ENCODE peak calls at places on chromosomes 6 and 20, in seven cellular contexts. T, K, G, L, R, V and P are unnamed samples.

GRCh38 chr6:94362061-94362864 is 942.9 kb upstream of the EPHA7 start:
- DNase-seq in K (no peak), V (no peak), R (no peak), T (peak), G (no peak), L (no peak), P (no peak)

GRCh38 chr20:32012159-32012682 is 2.0 kb downstream of the CCM2L start:
- DNase-seq in R (no peak), T (no peak), G (no peak), V (no peak), L (no peak), K (no peak), P (no peak)

GRCh38 chr20:17570347-17571152 is 675 bp downstream of the DSTN start:
- DNase-seq in R (no peak), G (peak), K (no peak), T (peak), V (peak), L (peak), P (peak)

GRCh38 chr6:145887969-145888368 is 73.4 kb upstream of the FBXO30 start:
- DNase-seq in T (no peak), K (no peak), L (peak), V (peak), R (no peak), G (peak), P (peak)

GRCh38 chr20:50015636-50015992 is 32.8 kb downstream of the SNAI1 start:
- DNase-seq in R (no peak), V (no peak), K (no peak), L (no peak), G (no peak), T (no peak), P (no peak)

GRCh38 chr20:56855693-56856092 is 226.6 kb downstream of the TFAP2C start:
- DNase-seq in G (no peak), L (peak), V (no peak), K (no peak), R (no peak), T (no peak), P (peak)

GRCh38 chr20:38023181-38024085 is 9.8 kb downstream of the TTI1 start:
- DNase-seq in V (peak), L (peak), G (peak), K (no peak), R (peak), T (no peak), P (peak)

GRCh38 chr6:108789475-108789874 is 58.7 kb upstream of the ARMC2 start:
- DNase-seq in K (no peak), T (no peak), R (no peak), V (no peak), L (no peak), G (no peak), P (no peak)

GRCh38 chr6:170297577-170298330 is 6.9 kb upstream of the DLL1 start:
- DNase-seq in V (no peak), L (no peak), T (no peak), K (no peak), G (no peak), R (no peak), P (peak)

GRCh38 chr6:106466211-106466610 is 105.7 kb downstream of the CRYBG1 start:
- DNase-seq in K (no peak), T (no peak), R (no peak), V (no peak), G (no peak), L (no peak), P (no peak)

GRCh38 chr6:146357578-146358340 is 185.9 kb upstream of the RAB32 start:
- DNase-seq in R (peak), G (peak), L (peak), T (no peak), V (peak), K (no peak), P (peak)

GRCh38 chr20:61963149-61963548 is 102.5 kb downstream of the TAF4 start:
- DNase-seq in K (no peak), V (no peak), L (no peak), T (no peak), R (no peak), G (no peak), P (no peak)

GRCh38 chr20:7703436-7703835 is 236.8 kb downstream of the HAO1 start:
- DNase-seq in L (no peak), R (no peak), T (no peak), K (no peak), G (no peak), V (no peak), P (no peak)

GRCh38 chr6:127933852-127934840 is 33.3 kb upstream of the THEMIS start:
- DNase-seq in V (no peak), K (no peak), R (no peak), G (no peak), L (no peak), T (no peak), P (no peak)

GRCh38 chr6:19452495-19452894 is 384.7 kb upstream of the ID4 start:
- DNase-seq in G (no peak), L (no peak), V (no peak), R (no peak), K (no peak), T (no peak), P (no peak)

GRCh38 chr6:7978736-7979135 is 68.1 kb upstream of the TXNDC5 start:
- DNase-seq in T (no peak), K (no peak), R (no peak), L (no peak), G (peak), V (no peak), P (no peak)

GRCh38 chr20:12030470-12030869 is 112.8 kb downstream of the BTBD3 start:
- DNase-seq in K (no peak), V (no peak), T (no peak), L (no peak), G (no peak), R (no peak), P (no peak)

GRCh38 chr6:37173573-37174195 is 3.7 kb downstream of the PIM1 start:
- DNase-seq in L (peak), V (no peak), G (no peak), T (no peak), K (no peak), R (no peak), P (no peak)

GRCh38 chr6:141593311-141593710 is 539.4 kb upstream of the GJE1 start:
- DNase-seq in L (no peak), R (no peak), K (no peak), G (no peak), V (no peak), T (no peak), P (no peak)

GRCh38 chr6:157218371-157219198 is 104.7 kb downstream of the TMEM242 start:
- DNase-seq in V (no peak), L (no peak), R (no peak), K (no peak), T (peak), G (no peak), P (no peak)

GRCh38 chr20:18611492-18611891 is 23.6 kb downstream of the DTD1 start:
- DNase-seq in V (no peak), L (no peak), R (no peak), K (no peak), T (no peak), G (peak), P (no peak)

GRCh38 chr6:144725731-144726522 is 440.8 kb downstream of the UTRN start:
- DNase-seq in R (no peak), V (no peak), T (no peak), L (no peak), G (no peak), K (no peak), P (no peak)

GRCh38 chr6:126064257-126064993 is 78.1 kb downstream of the TRMT11 start:
- DNase-seq in T (no peak), K (no peak), G (no peak), V (no peak), R (no peak), L (no peak), P (peak)

GRCh38 chr20:23141016-23141415 is 54.9 kb upstream of the CD93 start:
- DNase-seq in V (no peak), T (no peak), L (no peak), K (no peak), R (no peak), G (no peak), P (no peak)

GRCh38 chr6:17469006-17469972 is 75.9 kb downstream of the CAP2 start:
- DNase-seq in V (no peak), G (no peak), L (peak), K (no peak), T (no peak), R (no peak), P (peak)

GRCh38 chr20:23144856-23145255 is 58.7 kb upstream of the CD93 start:
- DNase-seq in L (no peak), R (no peak), T (no peak), K (no peak), G (no peak), V (no peak), P (no peak)

GRCh38 chr6:2817778-2818443 is 23.8 kb downstream of the SERPINB1 start:
- DNase-seq in V (peak), K (no peak), G (peak), R (no peak), L (peak), T (no peak), P (peak)

GRCh38 chr6:132023490-132023889 is 72.3 kb upstream of the CCN2 start:
- DNase-seq in G (no peak), R (no peak), L (peak), K (no peak), T (no peak), V (no peak), P (peak)

GRCh38 chr6:144264270-144265060 is 20.7 kb upstream of the UTRN start:
- DNase-seq in K (peak), L (peak), R (peak), V (peak), T (no peak), G (peak), P (peak)

GRCh38 chr6:139841794-139842215 is 467.4 kb upstream of the CITED2 start:
- DNase-seq in G (no peak), V (no peak), R (no peak), K (no peak), T (no peak), L (no peak), P (no peak)

GRCh38 chr20:4341804-4342560 is 326.6 kb upstream of the RNF24 start:
- DNase-seq in G (peak), R (peak), T (no peak), V (peak), L (peak), K (no peak), P (peak)

GRCh38 chr20:6566821-6567220 is 200.7 kb upstream of the BMP2 start:
- DNase-seq in T (no peak), L (peak), V (peak), G (peak), R (no peak), K (no peak), P (peak)

GRCh38 chr20:38645318-38645717 is 43.7 kb downstream of the ARHGAP40 start:
- DNase-seq in R (no peak), G (no peak), K (no peak), L (no peak), T (no peak), V (no peak), P (no peak)

GRCh38 chr6:89596484-89596883 is 42.1 kb downstream of the LYRM2 start:
- DNase-seq in K (no peak), L (peak), G (no peak), V (peak), R (no peak), T (no peak), P (no peak)

GRCh38 chr20:16803965-16804792 is 56.0 kb downstream of the OTOR start:
- DNase-seq in G (peak), K (peak), R (no peak), V (peak), T (no peak), L (peak), P (peak)

GRCh38 chr6:131379951-131380350 is 193.1 kb upstream of the ARG1 start:
- DNase-seq in T (no peak), L (peak), G (peak), R (peak), K (no peak), V (peak), P (peak)

DNA sequence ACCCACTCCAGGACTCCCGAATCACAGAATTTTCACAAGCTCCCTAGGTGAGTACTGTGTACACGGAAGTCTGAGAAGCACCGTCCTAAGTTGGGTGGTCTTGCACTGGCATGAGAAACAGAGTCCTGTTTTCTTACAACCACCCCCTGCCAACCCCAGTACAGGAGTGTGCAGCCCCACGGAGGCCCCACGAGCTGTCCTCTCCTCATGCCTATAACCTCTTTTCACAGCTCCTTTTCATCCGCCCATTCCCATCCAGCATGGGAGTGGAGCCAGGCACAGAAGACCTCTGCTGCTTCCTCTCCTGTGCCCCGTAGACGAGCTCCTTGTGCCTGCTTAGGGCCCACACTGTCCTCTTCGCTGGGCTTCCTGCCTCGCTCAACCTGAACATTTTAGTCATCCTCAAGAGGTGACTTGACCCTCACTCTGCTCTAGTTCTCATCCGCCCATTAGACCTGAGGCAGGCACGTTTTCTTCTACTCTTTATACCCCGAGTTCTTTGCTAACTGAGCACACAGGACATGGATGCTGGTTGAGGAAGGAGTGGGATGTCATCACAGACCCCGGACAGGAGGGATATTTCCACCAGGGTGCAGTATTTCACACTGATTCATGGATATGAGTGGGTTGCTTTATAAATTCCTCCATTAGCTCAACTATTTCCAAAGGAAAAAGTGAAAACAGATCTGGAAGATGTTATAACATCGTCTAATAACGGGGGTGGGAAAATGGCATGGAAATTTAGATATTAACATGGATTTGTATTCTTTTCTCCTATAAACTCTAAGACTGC is 160.5 kb downstream of the TTLL2 start:
- DNase-seq in G (peak), L (peak), R (no peak), K (no peak), V (peak), T (no peak), P (peak)
- TF ChIP-seq CTCF in G (peak), L (peak), R (no peak), K (peak), V (no peak), T (peak), P (peak)

GRCh38 chr6:122947355-122947754 is 48.7 kb upstream of the CLVS2 start:
- DNase-seq in T (no peak), V (peak), G (peak), L (peak), K (no peak), R (no peak), P (no peak)
- TF ChIP-seq CTCF in T (no peak), V (peak), G (peak), L (peak), K (no peak), R (no peak), P (peak)

DNA sequence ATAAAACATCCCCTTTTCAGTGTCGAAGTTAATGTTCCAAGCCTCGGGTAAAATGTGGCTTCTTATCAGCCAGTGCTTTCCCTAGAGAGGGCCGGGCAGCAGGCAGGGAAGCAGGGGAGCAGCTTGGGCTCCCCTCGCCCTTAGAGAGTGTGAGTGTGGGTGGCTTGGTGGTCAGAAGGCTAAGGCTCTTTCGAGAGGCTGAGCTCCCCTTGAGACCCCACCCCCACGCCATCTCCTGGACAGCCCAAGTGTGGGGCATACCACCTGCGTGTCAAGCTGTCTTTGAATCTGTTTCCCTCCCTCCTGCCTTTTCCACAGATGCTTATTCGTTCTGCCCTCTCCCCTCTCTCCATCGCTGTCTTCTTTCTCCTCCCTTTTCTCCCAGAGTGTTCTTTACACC is 95.1 kb upstream of the FOXP4 start:
- DNase-seq in G (no peak), L (no peak), R (no peak), K (no peak), T (peak), V (no peak), P (no peak)
- TF ChIP-seq CTCF in G (peak), L (no peak), R (peak), K (no peak), T (no peak), V (no peak), P (peak)

DNA sequence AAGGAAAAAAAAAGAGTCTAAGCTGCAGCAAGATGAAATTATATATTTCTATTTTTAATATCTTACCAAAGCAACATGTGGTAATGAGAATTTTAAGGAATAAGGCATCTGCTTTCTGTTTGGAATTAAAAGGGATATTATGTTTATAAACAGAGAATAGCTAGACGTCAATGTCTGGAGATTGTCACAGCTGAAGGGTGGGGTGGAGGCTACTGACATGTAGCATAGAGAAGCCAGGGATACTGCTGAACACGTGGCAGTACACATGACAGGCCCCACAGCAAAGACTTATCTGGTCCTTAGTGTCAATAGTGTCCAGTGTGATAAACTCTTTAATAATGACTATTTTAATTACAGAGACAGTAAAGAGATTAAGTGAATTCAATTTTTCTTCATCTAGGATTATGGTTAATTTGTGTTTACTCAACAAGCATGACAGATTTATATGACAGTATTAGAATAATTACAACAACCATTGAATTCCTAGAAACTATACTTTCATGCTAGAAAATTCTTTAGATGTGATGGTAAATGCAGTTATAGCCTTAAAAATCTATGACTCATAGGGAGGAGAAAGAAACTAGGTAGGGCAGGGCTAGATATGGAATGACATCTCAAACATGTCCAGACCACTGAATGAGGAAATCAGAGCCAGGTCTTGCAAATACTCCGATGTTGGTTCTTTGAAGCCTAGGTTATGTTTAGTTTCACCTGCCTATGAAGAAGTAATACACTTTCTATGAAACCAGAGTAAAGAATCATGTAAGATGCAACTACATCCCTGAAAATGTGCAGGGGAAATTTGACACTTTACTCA is 399.4 kb downstream of the PHF3 start:
- DNase-seq in K (no peak), T (no peak), G (peak), V (peak), R (no peak), L (peak), P (peak)
- TF ChIP-seq CTCF in K (no peak), T (no peak), G (no peak), V (no peak), R (no peak), L (no peak), P (no peak)

GRCh38 chr6:44257007-44257752 is at the start of gene SLC35B2:
- DNase-seq in T (peak), R (no peak), K (peak), L (peak), G (peak), V (peak), P (peak)
- TF ChIP-seq CTCF in T (peak), R (peak), K (peak), L (no peak), G (peak), V (peak), P (peak)